ENCODE peak calls at places on chromosome 21, in seven cellular contexts. W is heart right ventricle; M is hepatocyte; V is brain microvascular endothelial cell; G is heart left ventricle; F is pancreas; U is CD8-positive, alpha-beta T cell. P is an unnamed sample. For H3K36me3, the result is how much of the 10 kb centered on the place peaks cover.

GRCh38 chr21:39556176-39556575 is 56.6 kb upstream of the B3GALT5 start:
- DNase-seq in V (no peak), U (no peak), W (no peak), G (no peak), M (no peak), F (no peak), P (no peak)

GRCh38 chr21:33698088-33698487 is 55.8 kb downstream of the ITSN1 start:
- DNase-seq in F (no peak), W (no peak), M (no peak), V (no peak), G (no peak), U (no peak), P (no peak)

GRCh38 chr21:41133896-41134522 is 34.0 kb upstream of the BACE2 start:
- DNase-seq in F (no peak), U (no peak), V (peak), G (no peak), M (peak), W (no peak), P (no peak)

GRCh38 chr21:38691626-38692025 is 114.1 kb upstream of the ETS2 start:
- DNase-seq in W (no peak), M (no peak), G (no peak), U (no peak), V (no peak), F (no peak), P (no peak)

GRCh38 chr21:32371913-32372314 is 20.9 kb downstream of the URB1 start:
- DNase-seq in M (no peak), W (no peak), U (no peak), G (no peak), F (no peak), V (peak), P (no peak)

GRCh38 chr21:34183331-34183928 is 110.1 kb downstream of the MRPS6 start:
- DNase-seq in G (no peak), M (no peak), V (no peak), W (no peak), U (no peak), F (no peak), P (no peak)

GRCh38 chr21:26280715-26281310 is 110.2 kb upstream of the APP start:
- DNase-seq in V (no peak), W (no peak), U (no peak), M (no peak), G (no peak), F (no peak), P (no peak)

GRCh38 chr21:14533555-14534400 is 12.3 kb downstream of the SAMSN1 start:
- DNase-seq in F (no peak), W (no peak), U (no peak), G (no peak), V (peak), M (no peak), P (no peak)

GRCh38 chr21:27077501-27077900 is 110.6 kb upstream of the ADAMTS5 start:
- DNase-seq in G (no peak), W (no peak), F (no peak), U (no peak), M (no peak), V (no peak), P (no peak)

GRCh38 chr21:41660748-41661147 is 106.1 kb downstream of the RIPK4 start:
- DNase-seq in V (no peak), U (no peak), G (no peak), F (no peak), M (no peak), W (no peak), P (no peak)

GRCh38 chr21:38680401-38680800 is 125.3 kb upstream of the ETS2 start:
- DNase-seq in W (no peak), U (no peak), F (no peak), V (no peak), G (no peak), M (no peak), P (no peak)

GRCh38 chr21:26759731-26760130 is 85.5 kb downstream of the ADAMTS1 start:
- DNase-seq in W (no peak), F (no peak), M (no peak), G (no peak), U (no peak), V (no peak), P (no peak)

GRCh38 chr21:35895598-35895997 is 164.7 kb downstream of the SETD4 start:
- DNase-seq in W (no peak), G (no peak), V (no peak), U (no peak), M (no peak), F (no peak), P (no peak)

GRCh38 chr21:34147835-34148804 is 74.7 kb downstream of the MRPS6 start:
- DNase-seq in G (no peak), F (no peak), V (peak), W (no peak), U (no peak), M (no peak), P (no peak)

DNA sequence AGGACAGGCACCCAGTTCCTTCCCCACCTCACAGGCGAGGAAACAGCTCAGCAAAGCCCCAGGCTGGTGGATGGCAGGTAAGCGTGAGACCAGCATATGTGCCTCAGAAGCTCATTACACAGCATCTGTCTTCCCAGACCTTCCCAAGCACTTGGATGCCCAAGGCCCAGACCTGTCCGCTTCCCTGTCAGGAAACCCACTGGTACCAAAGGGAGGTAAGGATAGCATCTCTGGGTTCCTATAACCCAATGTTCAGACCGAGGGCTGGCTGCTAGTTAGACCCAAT is 3.3 kb downstream of the POFUT2 start:
- DNase-seq in M (no peak), F (no peak), U (no peak), W (no peak), V (no peak), G (no peak), P (no peak)
- H3K36me3 ChIP-seq in M (under half), F (under half), U (under half), W (under half), V (half or more), G (half or more), P (half or more)

DNA sequence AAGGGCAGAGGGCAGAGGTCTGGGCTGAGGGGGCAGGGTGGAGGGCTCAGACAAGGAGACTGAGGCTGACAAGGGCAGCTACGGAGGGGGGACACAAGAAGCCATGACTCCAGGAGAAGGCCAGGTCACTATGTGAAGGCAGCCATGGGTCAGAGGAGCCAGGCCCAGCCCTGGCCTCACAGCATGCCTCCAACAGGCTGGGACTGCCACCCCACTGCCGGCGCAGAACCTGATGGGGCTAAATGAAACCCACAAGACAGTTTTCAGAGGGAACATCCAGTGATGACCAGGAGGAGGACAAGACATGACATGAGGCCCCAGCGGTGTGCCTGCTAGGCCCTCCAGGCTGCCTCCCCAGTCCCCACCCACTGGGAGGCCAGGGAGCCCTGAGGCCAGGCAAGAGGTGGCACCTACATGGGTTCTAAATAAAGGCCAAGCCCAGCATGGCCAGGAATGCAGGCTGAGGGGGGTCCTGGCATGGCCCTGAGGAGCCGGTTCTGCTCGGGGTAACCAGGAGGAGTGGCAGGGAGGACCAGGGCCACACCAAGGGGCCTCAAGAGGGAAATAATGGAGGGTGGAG is 27.3 kb upstream of the LSS start:
- DNase-seq in U (no peak), W (no peak), G (no peak), M (no peak), V (no peak), F (no peak), P (no peak)
- H3K36me3 ChIP-seq in U (half or more), W (half or more), G (half or more), M (under half), V (half or more), F (under half), P (half or more)

GRCh38 chr21:15893902-15894301 is 164.1 kb downstream of the USP25 start:
- DNase-seq in M (no peak), U (no peak), W (no peak), G (no peak), V (no peak), F (no peak), P (no peak)
- H3K36me3 ChIP-seq in M (under half), U (under half), W (under half), G (under half), V (under half), F (under half), P (under half)

DNA sequence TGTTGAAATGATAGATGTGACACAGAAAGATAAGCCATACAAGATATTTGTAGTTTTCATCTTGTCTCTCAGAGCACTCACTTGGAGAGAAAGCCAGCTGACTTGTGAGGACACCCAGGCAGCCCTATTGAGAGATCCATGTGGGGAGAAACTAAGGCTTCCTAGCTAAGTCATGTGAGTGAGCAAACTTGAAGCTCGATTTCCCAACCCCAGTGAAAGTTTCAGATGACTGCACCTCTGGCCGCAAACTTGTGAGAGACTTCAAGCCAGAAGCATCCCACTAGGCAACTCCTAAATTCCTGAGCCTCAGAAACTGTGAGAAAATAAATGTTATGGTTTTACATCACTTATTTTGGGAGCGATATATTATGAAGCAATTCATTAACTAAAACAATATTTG is 832.3 kb downstream of the LTN1 start:
- DNase-seq in W (no peak), M (no peak), V (no peak), U (no peak), G (no peak), F (no peak), P (no peak)
- H3K36me3 ChIP-seq in W (under half), M (under half), V (under half), U (under half), G (under half), F (under half), P (under half)

GRCh38 chr21:37202221-37202805 is 64.8 kb downstream of the VPS26C start:
- DNase-seq in V (no peak), W (no peak), M (no peak), G (no peak), F (no peak), U (no peak), P (no peak)

GRCh38 chr21:37204580-37204979 is 62.6 kb downstream of the VPS26C start:
- DNase-seq in M (no peak), W (no peak), V (no peak), F (no peak), G (no peak), U (no peak), P (no peak)

GRCh38 chr21:37198989-37199924 is 67.9 kb downstream of the VPS26C start:
- DNase-seq in W (no peak), F (no peak), U (no peak), G (no peak), V (peak), M (no peak), P (no peak)

GRCh38 chr21:37196847-37197246 is 70.3 kb downstream of the VPS26C start:
- DNase-seq in V (no peak), U (no peak), G (no peak), F (no peak), W (no peak), M (no peak), P (no peak)

GRCh38 chr21:37200641-37201480 is 66.3 kb downstream of the VPS26C start:
- DNase-seq in F (no peak), M (no peak), U (no peak), G (no peak), W (no peak), V (no peak), P (no peak)
- H3K36me3 ChIP-seq in F (under half), M (under half), U (under half), G (under half), W (under half), V (half or more), P (under half)

GRCh38 chr21:43679951-43680350 is 20.6 kb downstream of the RRP1B start:
- DNase-seq in G (no peak), V (no peak), W (no peak), M (no peak), F (no peak), U (no peak), P (no peak)
- H3K36me3 ChIP-seq in G (half or more), V (under half), W (under half), M (under half), F (under half), U (half or more), P (half or more)

DNA sequence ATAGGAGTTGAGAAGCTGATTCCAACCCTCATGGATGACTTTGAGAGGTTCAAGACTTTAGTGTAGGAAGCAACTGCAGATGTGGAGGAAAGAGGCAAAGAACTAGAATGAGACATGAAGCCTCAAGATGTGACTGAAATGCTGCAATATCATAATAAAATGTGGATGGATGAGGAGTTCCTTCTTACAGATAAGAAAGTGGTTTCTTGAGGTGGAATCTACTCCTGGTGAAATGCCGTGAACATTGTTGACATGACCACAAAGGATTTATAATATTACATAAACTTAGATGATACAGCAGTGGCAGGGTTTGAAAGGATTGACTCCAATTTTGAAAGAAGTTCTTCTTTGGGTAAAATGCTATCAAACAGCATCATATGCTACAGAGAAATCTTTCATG is 28.8 kb downstream of the LTN1 start:
- DNase-seq in F (no peak), M (no peak), G (no peak), V (no peak), U (no peak), W (no peak), P (no peak)
- H3K36me3 ChIP-seq in F (under half), M (under half), G (half or more), V (under half), U (under half), W (under half), P (half or more)

DNA sequence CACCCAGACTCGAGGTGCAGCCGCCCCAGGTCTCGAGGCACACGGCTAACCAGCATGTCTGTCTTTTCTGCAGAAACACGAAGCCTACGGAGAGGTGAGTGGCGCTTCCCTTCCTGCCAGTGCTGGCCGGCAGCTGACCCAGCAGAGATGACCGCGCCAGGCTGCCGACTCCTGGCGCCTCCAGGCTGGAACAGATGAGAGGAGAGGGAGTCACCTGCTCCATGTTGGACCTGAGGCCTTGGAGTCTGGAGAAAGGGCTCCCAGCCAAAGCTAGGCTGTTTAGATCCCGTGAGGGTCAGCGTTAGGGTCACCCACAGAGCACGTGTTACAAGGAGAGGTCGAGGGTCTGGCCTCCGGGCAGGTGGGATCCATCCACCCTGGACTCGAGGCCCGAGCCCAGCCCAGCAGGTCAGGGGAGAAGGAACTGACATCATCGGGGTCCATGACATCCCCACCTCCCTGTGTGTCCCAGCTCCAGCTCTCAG is 14.9 kb downstream of the COL6A2 start:
- DNase-seq in M (no peak), F (peak), V (no peak), U (no peak), G (no peak), W (no peak), P (peak)
- H3K36me3 ChIP-seq in M (under half), F (under half), V (half or more), U (under half), G (half or more), W (under half), P (half or more)

P was measured in right atrium auricular region.